ENCODE peak calls at places on chromosome 1, in eight cellular contexts. One of them, this sample, is unnamed.
A peak's percentile ranks its signal among the peaks of the same experiment; 100 is the strongest.

GRCh38 chr1:38991638-38992449 is 768 bp downstream of the AKIRIN1 start:
- DNase-seq in amygdala: peak; percentile 16
- DNase-seq in A172: no peak
- DNase-seq in stimulated activated CD8-positive, alpha-beta memory T cell treated with anti-CD3 and anti-CD28 coated beads, Interleukin-15, amount 100 ng/mL, for 24 hours: no peak
- DNase-seq in progenitor cell of endocrine pancreas: peak; percentile 19
- DNase-seq in substantia nigra: peak; percentile 41
- DNase-seq in WTC11: peak; percentile 45
- DNase-seq in midbrain: peak; percentile 37
- DNase-seq in this sample: no peak

GRCh38 chr1:81208441-81208840 is 592.3 kb upstream of the ADGRL2 start:
- DNase-seq in progenitor cell of endocrine pancreas: no peak
- DNase-seq in stimulated activated CD8-positive, alpha-beta memory T cell treated with anti-CD3 and anti-CD28 coated beads, Interleukin-15, amount 100 ng/mL, for 24 hours: no peak
- DNase-seq in A172: no peak
- DNase-seq in amygdala: no peak
- DNase-seq in substantia nigra: no peak
- DNase-seq in midbrain: no peak
- DNase-seq in WTC11: no peak
- DNase-seq in this sample: no peak

GRCh38 chr1:47893412-47893811 is 103.8 kb downstream of the TRABD2B start:
- DNase-seq in stimulated activated CD8-positive, alpha-beta memory T cell treated with anti-CD3 and anti-CD28 coated beads, Interleukin-15, amount 100 ng/mL, for 24 hours: no peak
- DNase-seq in WTC11: no peak
- DNase-seq in midbrain: no peak
- DNase-seq in progenitor cell of endocrine pancreas: no peak
- DNase-seq in amygdala: no peak
- DNase-seq in A172: no peak
- DNase-seq in substantia nigra: no peak
- DNase-seq in this sample: no peak

GRCh38 chr1:218347316-218347712 is 2.2 kb downstream of the TGFB2 start:
- DNase-seq in progenitor cell of endocrine pancreas: no peak
- DNase-seq in A172: peak; percentile 48
- DNase-seq in amygdala: no peak
- DNase-seq in WTC11: peak; percentile 37
- DNase-seq in substantia nigra: no peak
- DNase-seq in midbrain: peak; percentile 28
- DNase-seq in stimulated activated CD8-positive, alpha-beta memory T cell treated with anti-CD3 and anti-CD28 coated beads, Interleukin-15, amount 100 ng/mL, for 24 hours: no peak
- DNase-seq in this sample: no peak

GRCh38 chr1:192445243-192445642 is 128.5 kb downstream of the RGS21 start:
- DNase-seq in progenitor cell of endocrine pancreas: no peak
- DNase-seq in A172: no peak
- DNase-seq in midbrain: no peak
- DNase-seq in WTC11: no peak
- DNase-seq in substantia nigra: no peak
- DNase-seq in amygdala: no peak
- DNase-seq in stimulated activated CD8-positive, alpha-beta memory T cell treated with anti-CD3 and anti-CD28 coated beads, Interleukin-15, amount 100 ng/mL, for 24 hours: no peak
- DNase-seq in this sample: no peak

GRCh38 chr1:1157033-1157365 is 16.7 kb upstream of the TTLL10 start:
- DNase-seq in A172: no peak
- DNase-seq in substantia nigra: no peak
- DNase-seq in WTC11: no peak
- DNase-seq in midbrain: no peak
- DNase-seq in amygdala: no peak
- DNase-seq in progenitor cell of endocrine pancreas: no peak
- DNase-seq in stimulated activated CD8-positive, alpha-beta memory T cell treated with anti-CD3 and anti-CD28 coated beads, Interleukin-15, amount 100 ng/mL, for 24 hours: no peak
- DNase-seq in this sample: no peak

GRCh38 chr1:204751883-204752687 is 66.5 kb upstream of the LRRN2 start:
- DNase-seq in A172: peak; percentile 31
- DNase-seq in midbrain: no peak
- DNase-seq in amygdala: no peak
- DNase-seq in WTC11: peak; percentile 73
- DNase-seq in progenitor cell of endocrine pancreas: peak; percentile 20
- DNase-seq in stimulated activated CD8-positive, alpha-beta memory T cell treated with anti-CD3 and anti-CD28 coated beads, Interleukin-15, amount 100 ng/mL, for 24 hours: no peak
- DNase-seq in substantia nigra: no peak
- DNase-seq in this sample: no peak

GRCh38 chr1:218496561-218496960 is 151.4 kb downstream of the TGFB2 start:
- DNase-seq in progenitor cell of endocrine pancreas: no peak
- DNase-seq in stimulated activated CD8-positive, alpha-beta memory T cell treated with anti-CD3 and anti-CD28 coated beads, Interleukin-15, amount 100 ng/mL, for 24 hours: no peak
- DNase-seq in substantia nigra: no peak
- DNase-seq in midbrain: no peak
- DNase-seq in amygdala: no peak
- DNase-seq in A172: peak; percentile 100
- DNase-seq in WTC11: no peak
- DNase-seq in this sample: no peak

GRCh38 chr1:234579967-234580366 is 30.0 kb downstream of the IRF2BP2 start:
- DNase-seq in amygdala: no peak
- DNase-seq in stimulated activated CD8-positive, alpha-beta memory T cell treated with anti-CD3 and anti-CD28 coated beads, Interleukin-15, amount 100 ng/mL, for 24 hours: no peak
- DNase-seq in midbrain: no peak
- DNase-seq in progenitor cell of endocrine pancreas: no peak
- DNase-seq in A172: no peak
- DNase-seq in WTC11: no peak
- DNase-seq in substantia nigra: no peak
- DNase-seq in this sample: no peak

GRCh38 chr1:74504125-74505065 is 8.0 kb downstream of the LRRC53 start:
- DNase-seq in substantia nigra: no peak
- DNase-seq in stimulated activated CD8-positive, alpha-beta memory T cell treated with anti-CD3 and anti-CD28 coated beads, Interleukin-15, amount 100 ng/mL, for 24 hours: no peak
- DNase-seq in WTC11: peak; percentile 81
- DNase-seq in midbrain: peak; percentile 72
- DNase-seq in A172: peak; percentile 36
- DNase-seq in amygdala: peak; percentile 25
- DNase-seq in progenitor cell of endocrine pancreas: peak; percentile 60
- DNase-seq in this sample: peak; percentile 85

GRCh38 chr1:72282271-72282656 is at the start of gene NEGR1:
- DNase-seq in progenitor cell of endocrine pancreas: peak; percentile 18
- DNase-seq in substantia nigra: peak; percentile 57
- DNase-seq in midbrain: peak; percentile 70
- DNase-seq in WTC11: peak; percentile 59
- DNase-seq in stimulated activated CD8-positive, alpha-beta memory T cell treated with anti-CD3 and anti-CD28 coated beads, Interleukin-15, amount 100 ng/mL, for 24 hours: no peak
- DNase-seq in A172: peak; percentile 1
- DNase-seq in amygdala: peak; percentile 45
- DNase-seq in this sample: peak; percentile 68

GRCh38 chr1:201676651-201677050 is 137.7 kb downstream of the NAV1 start:
- DNase-seq in amygdala: no peak
- DNase-seq in A172: no peak
- DNase-seq in stimulated activated CD8-positive, alpha-beta memory T cell treated with anti-CD3 and anti-CD28 coated beads, Interleukin-15, amount 100 ng/mL, for 24 hours: no peak
- DNase-seq in progenitor cell of endocrine pancreas: no peak
- DNase-seq in substantia nigra: no peak
- DNase-seq in WTC11: no peak
- DNase-seq in midbrain: no peak
- DNase-seq in this sample: no peak

GRCh38 chr1:6102227-6102845 is 56.6 kb downstream of the KCNAB2 start:
- DNase-seq in midbrain: no peak
- DNase-seq in amygdala: no peak
- DNase-seq in stimulated activated CD8-positive, alpha-beta memory T cell treated with anti-CD3 and anti-CD28 coated beads, Interleukin-15, amount 100 ng/mL, for 24 hours: no peak
- DNase-seq in WTC11: no peak
- DNase-seq in progenitor cell of endocrine pancreas: no peak
- DNase-seq in A172: no peak
- DNase-seq in substantia nigra: no peak
- DNase-seq in this sample: no peak

GRCh38 chr1:106984801-106985200 is 71.7 kb upstream of the PRMT6 start:
- DNase-seq in midbrain: no peak
- DNase-seq in progenitor cell of endocrine pancreas: no peak
- DNase-seq in amygdala: no peak
- DNase-seq in substantia nigra: no peak
- DNase-seq in WTC11: no peak
- DNase-seq in stimulated activated CD8-positive, alpha-beta memory T cell treated with anti-CD3 and anti-CD28 coated beads, Interleukin-15, amount 100 ng/mL, for 24 hours: no peak
- DNase-seq in A172: no peak
- DNase-seq in this sample: no peak

GRCh38 chr1:245997471-245998258 is 509.4 kb downstream of the SMYD3 start:
- DNase-seq in A172: peak; percentile 87
- DNase-seq in progenitor cell of endocrine pancreas: no peak
- DNase-seq in amygdala: no peak
- DNase-seq in stimulated activated CD8-positive, alpha-beta memory T cell treated with anti-CD3 and anti-CD28 coated beads, Interleukin-15, amount 100 ng/mL, for 24 hours: no peak
- DNase-seq in midbrain: no peak
- DNase-seq in substantia nigra: no peak
- DNase-seq in WTC11: no peak
- DNase-seq in this sample: peak; percentile 58

GRCh38 chr1:203268901-203269653 is 36.2 kb upstream of the BTG2 start:
- DNase-seq in A172: peak; percentile 77
- DNase-seq in stimulated activated CD8-positive, alpha-beta memory T cell treated with anti-CD3 and anti-CD28 coated beads, Interleukin-15, amount 100 ng/mL, for 24 hours: no peak
- DNase-seq in WTC11: no peak
- DNase-seq in amygdala: no peak
- DNase-seq in midbrain: peak; percentile 74
- DNase-seq in substantia nigra: no peak
- DNase-seq in progenitor cell of endocrine pancreas: no peak
- DNase-seq in this sample: peak; percentile 94

GRCh38 chr1:244068563-244068962 is 17.5 kb downstream of the ZBTB18 start:
- DNase-seq in A172: peak; percentile 54
- DNase-seq in stimulated activated CD8-positive, alpha-beta memory T cell treated with anti-CD3 and anti-CD28 coated beads, Interleukin-15, amount 100 ng/mL, for 24 hours: no peak
- DNase-seq in amygdala: no peak
- DNase-seq in WTC11: no peak
- DNase-seq in progenitor cell of endocrine pancreas: no peak
- DNase-seq in midbrain: no peak
- DNase-seq in substantia nigra: no peak
- DNase-seq in this sample: no peak

GRCh38 chr1:87392241-87393192 is 63.8 kb downstream of the LMO4 start:
- DNase-seq in stimulated activated CD8-positive, alpha-beta memory T cell treated with anti-CD3 and anti-CD28 coated beads, Interleukin-15, amount 100 ng/mL, for 24 hours: no peak
- DNase-seq in A172: peak; percentile 32
- DNase-seq in midbrain: no peak
- DNase-seq in substantia nigra: no peak
- DNase-seq in progenitor cell of endocrine pancreas: no peak
- DNase-seq in WTC11: no peak
- DNase-seq in amygdala: no peak
- DNase-seq in this sample: no peak

GRCh38 chr1:243748227-243748626 is 101.8 kb downstream of the AKT3 start:
- DNase-seq in midbrain: no peak
- DNase-seq in A172: no peak
- DNase-seq in progenitor cell of endocrine pancreas: no peak
- DNase-seq in WTC11: no peak
- DNase-seq in stimulated activated CD8-positive, alpha-beta memory T cell treated with anti-CD3 and anti-CD28 coated beads, Interleukin-15, amount 100 ng/mL, for 24 hours: no peak
- DNase-seq in amygdala: no peak
- DNase-seq in substantia nigra: no peak
- DNase-seq in this sample: no peak